ENCODE peak calls at places on chromosomes 2 and 18, in five cellular contexts. S is GM12891, Y is HepG2, Q is GM12878, J is H1. B is an unnamed sample.

GRCh38 chr2:1929962-1930361 is 185.6 kb upstream of the PXDN start:
- DNase-seq in Y (no peak), J (no peak), Q (no peak), S (no peak), B (no peak)

GRCh38 chr2:213609570-213610170 is 325.4 kb downstream of the SPAG16 start:
- DNase-seq in Q (no peak), Y (no peak), S (no peak), J (no peak), B (no peak)

GRCh38 chr2:34734662-34735061 is 1135.6 kb upstream of the FAM98A start:
- DNase-seq in S (no peak), J (peak), Y (no peak), Q (no peak), B (no peak)

GRCh38 chr2:12704378-12704777 is 12.4 kb upstream of the TRIB2 start:
- DNase-seq in J (no peak), Q (no peak), Y (no peak), S (no peak), B (no peak)

GRCh38 chr2:108534577-108535379 is 508 bp downstream of the LIMS1 start:
- DNase-seq in S (no peak), Q (no peak), J (no peak), Y (peak), B (no peak)

GRCh38 chr18:9943311-9943710 is 29.5 kb downstream of the VAPA start:
- DNase-seq in Y (no peak), S (no peak), J (no peak), Q (no peak), B (no peak)

GRCh38 chr2:232464534-232464865 is 8.5 kb downstream of the ALPI start:
- DNase-seq in S (no peak), J (no peak), Y (no peak), Q (no peak), B (no peak)

GRCh38 chr2:165793161-165793778 is 777 bp downstream of the GALNT3 start:
- DNase-seq in S (peak), J (no peak), Q (no peak), Y (no peak), B (no peak)

GRCh38 chr2:122927217-122927616 is 1097.9 kb upstream of the CNTNAP5 start:
- DNase-seq in J (peak), S (no peak), Q (no peak), Y (no peak), B (no peak)

GRCh38 chr2:72141032-72141645 is 6.5 kb downstream of the CYP26B1 start:
- DNase-seq in J (no peak), S (no peak), Y (no peak), Q (no peak), B (no peak)

GRCh38 chr2:219448776-219449476 is 14.3 kb downstream of the SPEG start:
- DNase-seq in J (no peak), S (no peak), Q (no peak), Y (no peak), B (no peak)

GRCh38 chr18:22701795-22702194 is 231.3 kb upstream of the RBBP8 start:
- DNase-seq in S (no peak), Y (no peak), J (no peak), Q (no peak), B (no peak)

GRCh38 chr2:239555566-239555895 is 154.7 kb upstream of the HDAC4 start:
- DNase-seq in S (no peak), J (no peak), Y (no peak), Q (no peak), B (no peak)

GRCh38 chr2:86019121-86019520 is 86.6 kb downstream of the POLR1A start:
- DNase-seq in S (no peak), Q (no peak), Y (no peak), J (no peak), B (no peak)

GRCh38 chr2:47179325-47179724 is 24.2 kb upstream of the STPG4 start:
- DNase-seq in Y (no peak), J (no peak), Q (no peak), S (no peak), B (no peak)

GRCh38 chr2:6069354-6069753 is 377.2 kb downstream of the SOX11 start:
- DNase-seq in J (no peak), Y (no peak), S (no peak), Q (no peak), B (no peak)

GRCh38 chr2:170562928-170563327 is 152.2 kb upstream of the SP5 start:
- DNase-seq in Y (no peak), S (no peak), Q (no peak), J (no peak), B (no peak)

GRCh38 chr18:63336366-63337099 is 17.0 kb upstream of the BCL2 start:
- DNase-seq in J (no peak), Y (peak), Q (no peak), S (no peak), B (no peak)

GRCh38 chr2:232681527-232681926 is 15.6 kb upstream of the GIGYF2 start:
- DNase-seq in Y (no peak), J (no peak), Q (no peak), S (no peak), B (no peak)

GRCh38 chr2:15943914-15944313 is 3.6 kb downstream of the MYCN start:
- DNase-seq in J (no peak), Q (no peak), S (no peak), Y (no peak), B (no peak)

GRCh38 chr2:54063967-54064535 is 51.4 kb upstream of the ACYP2 start:
- DNase-seq in S (no peak), Y (no peak), J (no peak), Q (no peak), B (no peak)

GRCh38 chr2:42171396-42171971 is 2.3 kb downstream of the EML4 start:
- DNase-seq in Y (peak), Q (no peak), J (no peak), S (no peak), B (peak)

GRCh38 chr2:128342550-128342949 is 23.9 kb upstream of the HS6ST1 start:
- DNase-seq in Y (no peak), J (no peak), Q (no peak), S (no peak), B (no peak)

GRCh38 chr2:186853871-186854435 is 5.0 kb upstream of the ZSWIM2 start:
- DNase-seq in Q (no peak), J (no peak), S (no peak), Y (no peak), B (no peak)

GRCh38 chr2:239596298-239596697 is 195.5 kb upstream of the HDAC4 start:
- DNase-seq in Q (no peak), J (no peak), S (no peak), Y (no peak), B (no peak)

GRCh38 chr2:53445376-53446072 is 322.1 kb upstream of the CHAC2 start:
- DNase-seq in Y (no peak), Q (no peak), S (no peak), J (no peak), B (no peak)

GRCh38 chr2:231930601-231931281 is 4.5 kb upstream of the NPPC start:
- DNase-seq in Q (no peak), J (no peak), Y (no peak), S (no peak), B (no peak)

GRCh38 chr2:30639836-30640235 is 167.4 kb downstream of the CAPN13 start:
- DNase-seq in J (no peak), S (no peak), Y (no peak), Q (no peak), B (no peak)

GRCh38 chr2:12006841-12007240 is 260.4 kb downstream of the LPIN1 start:
- DNase-seq in J (peak), Y (no peak), Q (no peak), S (no peak), B (no peak)

GRCh38 chr2:83068706-83069105 is 1390.4 kb downstream of the SUCLG1 start:
- DNase-seq in J (no peak), S (no peak), Y (no peak), Q (no peak), B (no peak)

GRCh38 chr2:46805401-46805951 is 110.1 kb downstream of the MCFD2 start:
- DNase-seq in J (no peak), Q (no peak), Y (no peak), S (no peak), B (no peak)

GRCh38 chr2:157428500-157429175 is 15.3 kb downstream of the CYTIP start:
- DNase-seq in Q (no peak), S (no peak), Y (no peak), J (no peak), B (no peak)

GRCh38 chr2:75476778-75477177 is 84.0 kb downstream of the EVA1A start:
- DNase-seq in Q (no peak), S (no peak), Y (no peak), J (no peak), B (no peak)

GRCh38 chr2:211351998-211352397 is 795.6 kb downstream of the CPS1 start:
- DNase-seq in Y (no peak), S (no peak), J (no peak), Q (no peak), B (no peak)

GRCh38 chr2:121398853-121399252 is 113.9 kb upstream of the TFCP2L1 start:
- DNase-seq in S (no peak), Y (no peak), J (no peak), Q (no peak), B (no peak)

GRCh38 chr2:23926289-23926749 is 604 bp downstream of the ATAD2B start:
- DNase-seq in Q (no peak), Y (no peak), J (no peak), S (peak), B (no peak)

GRCh38 chr2:152646775-152647174 is 70.5 kb downstream of the PRPF40A start:
- DNase-seq in S (no peak), J (no peak), Y (peak), Q (no peak), B (no peak)

GRCh38 chr2:164737612-164738081 is 104.0 kb downstream of the COBLL1 start:
- DNase-seq in Y (peak), Q (no peak), S (peak), J (peak), B (no peak)

GRCh38 chr2:164734196-164734595 is 107.4 kb downstream of the COBLL1 start:
- DNase-seq in J (no peak), Q (no peak), Y (no peak), S (no peak), B (no peak)

GRCh38 chr2:164739966-164740365 is 101.7 kb downstream of the COBLL1 start:
- DNase-seq in Y (no peak), J (no peak), Q (no peak), S (no peak), B (no peak)

DNA sequence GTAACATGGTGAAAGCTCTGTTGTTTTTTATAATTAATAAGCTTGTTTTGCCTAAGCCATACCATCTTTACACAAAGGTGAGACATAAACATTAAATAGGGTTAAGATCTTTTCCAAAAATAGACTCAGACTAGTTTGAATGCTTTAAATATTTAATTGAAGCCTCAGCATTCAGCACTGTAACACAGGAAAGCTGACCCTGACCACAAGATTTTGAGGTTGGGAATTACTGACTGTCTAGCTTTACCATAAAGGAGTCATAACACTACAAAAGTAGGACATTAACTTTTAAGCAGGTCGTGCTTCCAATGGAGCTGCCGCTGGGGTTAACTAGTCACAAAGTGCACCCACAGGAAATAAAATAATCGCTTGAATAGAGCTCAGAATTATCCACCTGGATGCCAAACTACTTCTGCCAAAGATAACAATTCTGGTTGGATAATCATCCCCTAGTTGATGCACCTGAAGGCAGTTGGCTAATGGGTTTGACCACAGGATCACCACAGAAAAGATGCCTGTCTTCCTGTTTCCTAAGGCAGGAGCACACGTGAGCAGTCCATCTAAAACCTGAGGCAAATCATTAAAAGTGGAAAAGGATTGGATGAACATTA is 106.2 kb downstream of the COBLL1 start:
- DNase-seq in J (no peak), Q (no peak), S (no peak), Y (no peak), B (no peak)
- TF ChIP-seq TAF1 in J (no peak), Q (no peak), S (no peak), Y (no peak), B (no peak)

DNA sequence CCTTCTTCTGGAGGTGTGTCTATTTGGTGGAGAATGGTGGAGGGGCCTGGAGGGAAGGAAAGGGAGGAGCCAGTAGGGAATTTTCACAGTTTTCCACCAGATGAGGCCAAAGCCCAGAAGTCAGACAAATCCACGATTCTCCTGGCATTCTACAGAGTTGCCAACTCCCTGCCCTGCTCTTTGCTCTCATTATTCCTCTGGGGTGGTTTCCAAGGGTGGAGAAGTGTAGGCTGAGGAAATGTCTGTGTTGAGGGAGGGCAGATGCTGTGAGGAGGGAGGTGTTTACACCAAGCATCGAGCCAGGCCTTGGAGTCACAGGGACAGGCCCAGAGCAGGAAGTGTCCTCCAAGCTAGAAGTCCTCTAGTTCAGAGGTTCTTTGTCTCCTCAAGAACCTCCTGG is 124.1 kb upstream of the LGALSL start:
- DNase-seq in Q (no peak), S (no peak), Y (no peak), J (no peak), B (no peak)
- TF ChIP-seq POLR2A in Q (no peak), S (no peak), Y (no peak), J (no peak), B (no peak)

GRCh38 chr18:77089796-77090285 is 42.7 kb downstream of the MBP start:
- DNase-seq in Q (no peak), J (no peak), Y (no peak), S (no peak), B (no peak)

GRCh38 chr18:77090546-77091200 is 41.9 kb downstream of the MBP start:
- DNase-seq in Y (no peak), J (no peak), S (no peak), Q (no peak), B (no peak)

GRCh38 chr18:77091366-77091765 is 41.2 kb downstream of the MBP start:
- DNase-seq in J (no peak), Y (no peak), Q (no peak), S (no peak), B (no peak)

GRCh38 chr18:77087391-77088141 is 45.0 kb downstream of the MBP start:
- DNase-seq in Y (no peak), Q (no peak), S (no peak), J (no peak), B (no peak)

GRCh38 chr18:77088977-77089795 is 43.4 kb downstream of the MBP start:
- DNase-seq in Y (no peak), S (no peak), Q (no peak), J (peak), B (no peak)
- TF ChIP-seq POLR2AphosphoS5 in Y (no peak), S (no peak), Q (no peak), J (no peak), B (no peak)

DNA sequence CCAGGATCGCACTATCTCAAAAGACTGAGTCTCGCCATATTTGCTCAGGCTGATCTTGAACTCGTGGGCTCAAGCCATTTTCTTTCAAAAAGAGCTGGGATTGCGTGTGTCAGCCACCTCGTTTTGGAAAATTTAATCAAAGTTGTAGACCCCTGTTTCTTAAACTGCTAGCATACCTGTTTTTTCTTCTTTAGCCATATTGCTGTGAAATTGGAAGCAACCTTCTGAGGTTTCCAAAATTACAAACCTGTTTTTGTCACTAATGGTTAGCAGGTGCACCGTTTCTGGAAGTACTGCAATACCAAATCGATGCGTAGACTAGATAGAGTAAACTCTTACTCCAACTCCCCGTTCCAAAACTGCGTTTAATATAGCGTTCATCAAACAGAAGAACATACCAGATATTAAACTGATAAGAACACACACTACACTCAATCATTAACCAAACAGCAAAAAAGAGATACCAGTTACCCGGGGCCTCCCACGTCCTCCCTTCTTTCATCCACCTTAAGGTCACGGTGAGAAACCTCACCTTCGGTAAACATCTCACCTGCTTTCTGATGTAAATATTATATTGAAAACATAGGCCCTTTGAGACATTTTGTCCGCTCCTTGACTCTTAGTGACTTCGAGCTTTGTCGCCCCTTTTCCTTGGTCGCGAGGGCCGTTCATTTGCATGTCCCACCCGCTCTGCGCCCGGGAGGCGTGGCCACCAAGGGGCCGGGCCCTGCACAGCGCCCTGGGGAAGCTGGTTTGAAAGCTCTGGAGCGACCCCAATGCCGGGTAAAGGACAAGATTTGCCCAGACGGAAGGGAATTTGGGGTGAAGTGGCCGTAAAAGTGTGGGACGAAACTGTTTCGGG is at the start of gene RNU2-63P:
- DNase-seq in Q (peak), Y (peak), J (peak), S (peak), B (peak)
- TF ChIP-seq TAF1 in Q (peak), Y (peak), J (peak), S (no peak), B (no peak)

DNA sequence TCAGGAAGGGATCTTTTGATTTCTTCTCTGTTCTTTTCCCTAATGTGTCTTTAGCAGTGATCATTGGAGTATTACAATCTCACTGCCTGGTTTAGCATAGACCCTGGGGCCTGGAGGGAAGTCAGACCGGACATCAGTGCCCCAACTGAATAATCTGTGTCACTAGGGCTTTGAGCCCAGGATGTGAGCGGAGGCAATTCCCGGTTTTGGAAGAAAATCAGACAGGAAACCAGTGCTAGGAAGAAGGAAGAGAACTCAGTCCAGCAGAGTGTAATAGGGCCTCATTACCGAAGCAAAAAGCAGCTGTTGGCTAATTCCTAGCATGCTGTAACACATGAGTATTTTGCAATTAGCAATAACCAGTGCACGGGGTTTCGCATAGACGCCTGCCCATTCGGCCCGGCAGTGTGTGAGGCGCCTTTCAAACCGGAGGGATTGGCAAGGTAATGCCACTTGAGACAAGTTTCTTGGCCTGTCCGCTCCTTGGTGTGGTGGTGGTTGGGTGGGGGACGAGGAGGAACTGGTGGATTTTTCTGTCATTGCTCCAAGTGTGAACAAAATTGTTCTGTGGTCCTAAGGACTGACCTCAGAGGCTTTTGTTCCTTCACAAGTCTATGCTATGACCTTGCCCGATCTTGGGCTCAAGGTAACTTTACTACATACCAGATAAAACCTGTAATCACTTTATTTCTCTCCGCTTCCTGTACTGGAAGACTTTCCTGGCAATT is 2.8 kb downstream of the FOSL2 start:
- DNase-seq in Q (no peak), S (no peak), Y (no peak), J (no peak), B (no peak)
- TF ChIP-seq POLR2A in Q (no peak), S (no peak), Y (no peak), J (no peak), B (no peak)

B was measured in GM12892.